ENCODE peak calls at places on chromosomes 12 and 14, in nine cellular contexts. One of them, this sample, is unnamed.

GRCh38 chr14:57205953-57206352 is 62.8 kb downstream of the EXOC5 start:
- DNase-seq in stimulated activated CD8-positive, alpha-beta memory T cell treated with anti-CD3 and anti-CD28 coated beads, Interleukin-15, amount 100 ng/mL, for 24 hours: no peak
- DNase-seq in epithelial cell of proximal tubule: no peak
- DNase-seq in ureter: no peak
- DNase-seq in PC-3: no peak
- DNase-seq in activated CD4-positive, alpha-beta T cell treated with anti-CD3 and anti-CD28 coated beads for 1 hour: no peak
- DNase-seq in pancreas: no peak
- DNase-seq in activated effector memory CD4-positive, alpha-beta T cell treated with Interleukin-2 at 50 U/mL for 16 hours: no peak
- DNase-seq in Peyer's patch: no peak
- DNase-seq in this sample: no peak

GRCh38 chr12:86389949-86390348 is 133.8 kb upstream of the MGAT4C start:
- DNase-seq in stimulated activated CD8-positive, alpha-beta memory T cell treated with anti-CD3 and anti-CD28 coated beads, Interleukin-15, amount 100 ng/mL, for 24 hours: no peak
- DNase-seq in epithelial cell of proximal tubule: no peak
- DNase-seq in ureter: no peak
- DNase-seq in PC-3: peak; percentile 30
- DNase-seq in activated CD4-positive, alpha-beta T cell treated with anti-CD3 and anti-CD28 coated beads for 1 hour: no peak
- DNase-seq in pancreas: no peak
- DNase-seq in activated effector memory CD4-positive, alpha-beta T cell treated with Interleukin-2 at 50 U/mL for 16 hours: no peak
- DNase-seq in Peyer's patch: no peak
- DNase-seq in this sample: no peak

GRCh38 chr14:66046591-66046990 is 439.6 kb upstream of the CCDC196 start:
- DNase-seq in stimulated activated CD8-positive, alpha-beta memory T cell treated with anti-CD3 and anti-CD28 coated beads, Interleukin-15, amount 100 ng/mL, for 24 hours: no peak
- DNase-seq in epithelial cell of proximal tubule: no peak
- DNase-seq in ureter: no peak
- DNase-seq in PC-3: no peak
- DNase-seq in activated CD4-positive, alpha-beta T cell treated with anti-CD3 and anti-CD28 coated beads for 1 hour: no peak
- DNase-seq in pancreas: no peak
- DNase-seq in activated effector memory CD4-positive, alpha-beta T cell treated with Interleukin-2 at 50 U/mL for 16 hours: no peak
- DNase-seq in Peyer's patch: no peak
- DNase-seq in this sample: no peak

GRCh38 chr12:11555743-11556625 is 93.5 kb upstream of the ETV6 start:
- DNase-seq in stimulated activated CD8-positive, alpha-beta memory T cell treated with anti-CD3 and anti-CD28 coated beads, Interleukin-15, amount 100 ng/mL, for 24 hours: no peak
- DNase-seq in epithelial cell of proximal tubule: no peak
- DNase-seq in ureter: no peak
- DNase-seq in PC-3: no peak
- DNase-seq in activated CD4-positive, alpha-beta T cell treated with anti-CD3 and anti-CD28 coated beads for 1 hour: no peak
- DNase-seq in pancreas: no peak
- DNase-seq in activated effector memory CD4-positive, alpha-beta T cell treated with Interleukin-2 at 50 U/mL for 16 hours: no peak
- DNase-seq in Peyer's patch: no peak
- DNase-seq in this sample: no peak

GRCh38 chr12:130147875-130148596 is 14.2 kb upstream of the FZD10 start:
- DNase-seq in stimulated activated CD8-positive, alpha-beta memory T cell treated with anti-CD3 and anti-CD28 coated beads, Interleukin-15, amount 100 ng/mL, for 24 hours: no peak
- DNase-seq in epithelial cell of proximal tubule: no peak
- DNase-seq in ureter: no peak
- DNase-seq in PC-3: no peak
- DNase-seq in activated CD4-positive, alpha-beta T cell treated with anti-CD3 and anti-CD28 coated beads for 1 hour: no peak
- DNase-seq in pancreas: no peak
- DNase-seq in activated effector memory CD4-positive, alpha-beta T cell treated with Interleukin-2 at 50 U/mL for 16 hours: no peak
- DNase-seq in Peyer's patch: no peak
- DNase-seq in this sample: no peak

GRCh38 chr12:57080855-57081254 is 2.3 kb upstream of the NEMP1 start:
- DNase-seq in stimulated activated CD8-positive, alpha-beta memory T cell treated with anti-CD3 and anti-CD28 coated beads, Interleukin-15, amount 100 ng/mL, for 24 hours: no peak
- DNase-seq in epithelial cell of proximal tubule: no peak
- DNase-seq in ureter: no peak
- DNase-seq in PC-3: no peak
- DNase-seq in activated CD4-positive, alpha-beta T cell treated with anti-CD3 and anti-CD28 coated beads for 1 hour: no peak
- DNase-seq in pancreas: no peak
- DNase-seq in activated effector memory CD4-positive, alpha-beta T cell treated with Interleukin-2 at 50 U/mL for 16 hours: no peak
- DNase-seq in Peyer's patch: no peak
- DNase-seq in this sample: no peak

GRCh38 chr12:105911966-105912365 is 226.8 kb downstream of the NUAK1 start:
- DNase-seq in stimulated activated CD8-positive, alpha-beta memory T cell treated with anti-CD3 and anti-CD28 coated beads, Interleukin-15, amount 100 ng/mL, for 24 hours: no peak
- DNase-seq in epithelial cell of proximal tubule: no peak
- DNase-seq in ureter: no peak
- DNase-seq in PC-3: peak; percentile 78
- DNase-seq in activated CD4-positive, alpha-beta T cell treated with anti-CD3 and anti-CD28 coated beads for 1 hour: no peak
- DNase-seq in pancreas: no peak
- DNase-seq in activated effector memory CD4-positive, alpha-beta T cell treated with Interleukin-2 at 50 U/mL for 16 hours: no peak
- DNase-seq in Peyer's patch: no peak
- DNase-seq in this sample: no peak

GRCh38 chr12:95790912-95791849 is 617 bp upstream of the NTN4 start:
- DNase-seq in stimulated activated CD8-positive, alpha-beta memory T cell treated with anti-CD3 and anti-CD28 coated beads, Interleukin-15, amount 100 ng/mL, for 24 hours: no peak
- DNase-seq in epithelial cell of proximal tubule: no peak
- DNase-seq in ureter: no peak
- DNase-seq in PC-3: peak; percentile 64
- DNase-seq in activated CD4-positive, alpha-beta T cell treated with anti-CD3 and anti-CD28 coated beads for 1 hour: no peak
- DNase-seq in pancreas: peak; percentile 80
- DNase-seq in activated effector memory CD4-positive, alpha-beta T cell treated with Interleukin-2 at 50 U/mL for 16 hours: no peak
- DNase-seq in Peyer's patch: no peak
- DNase-seq in this sample: peak; percentile 26

GRCh38 chr12:101982307-101982706 is 79.5 kb downstream of the WASHC3 start:
- DNase-seq in stimulated activated CD8-positive, alpha-beta memory T cell treated with anti-CD3 and anti-CD28 coated beads, Interleukin-15, amount 100 ng/mL, for 24 hours: no peak
- DNase-seq in epithelial cell of proximal tubule: no peak
- DNase-seq in ureter: no peak
- DNase-seq in PC-3: no peak
- DNase-seq in activated CD4-positive, alpha-beta T cell treated with anti-CD3 and anti-CD28 coated beads for 1 hour: no peak
- DNase-seq in pancreas: no peak
- DNase-seq in activated effector memory CD4-positive, alpha-beta T cell treated with Interleukin-2 at 50 U/mL for 16 hours: no peak
- DNase-seq in Peyer's patch: no peak
- DNase-seq in this sample: no peak

GRCh38 chr12:104457746-104458644 is 1.2 kb downstream of the CHST11 start:
- DNase-seq in stimulated activated CD8-positive, alpha-beta memory T cell treated with anti-CD3 and anti-CD28 coated beads, Interleukin-15, amount 100 ng/mL, for 24 hours: peak; percentile 33
- DNase-seq in epithelial cell of proximal tubule: no peak
- DNase-seq in ureter: no peak
- DNase-seq in PC-3: peak; percentile 30
- DNase-seq in activated CD4-positive, alpha-beta T cell treated with anti-CD3 and anti-CD28 coated beads for 1 hour: peak; percentile 48
- DNase-seq in pancreas: peak; percentile 76
- DNase-seq in activated effector memory CD4-positive, alpha-beta T cell treated with Interleukin-2 at 50 U/mL for 16 hours: peak; percentile 51
- DNase-seq in Peyer's patch: peak; percentile 54
- DNase-seq in this sample: peak; percentile 57

GRCh38 chr14:96940009-96940408 is 142.8 kb downstream of the VRK1 start:
- DNase-seq in stimulated activated CD8-positive, alpha-beta memory T cell treated with anti-CD3 and anti-CD28 coated beads, Interleukin-15, amount 100 ng/mL, for 24 hours: no peak
- DNase-seq in epithelial cell of proximal tubule: no peak
- DNase-seq in ureter: no peak
- DNase-seq in PC-3: peak; percentile 30
- DNase-seq in activated CD4-positive, alpha-beta T cell treated with anti-CD3 and anti-CD28 coated beads for 1 hour: no peak
- DNase-seq in pancreas: no peak
- DNase-seq in activated effector memory CD4-positive, alpha-beta T cell treated with Interleukin-2 at 50 U/mL for 16 hours: no peak
- DNase-seq in Peyer's patch: no peak
- DNase-seq in this sample: no peak

GRCh38 chr12:124636138-124636968 is 68.9 kb upstream of the NCOR2 start:
- DNase-seq in stimulated activated CD8-positive, alpha-beta memory T cell treated with anti-CD3 and anti-CD28 coated beads, Interleukin-15, amount 100 ng/mL, for 24 hours: no peak
- DNase-seq in epithelial cell of proximal tubule: peak; percentile 26
- DNase-seq in ureter: no peak
- DNase-seq in PC-3: peak; percentile 89
- DNase-seq in activated CD4-positive, alpha-beta T cell treated with anti-CD3 and anti-CD28 coated beads for 1 hour: peak; percentile 24
- DNase-seq in pancreas: no peak
- DNase-seq in activated effector memory CD4-positive, alpha-beta T cell treated with Interleukin-2 at 50 U/mL for 16 hours: peak; percentile 26
- DNase-seq in Peyer's patch: no peak
- DNase-seq in this sample: no peak

GRCh38 chr12:212799-213526 is 994 bp downstream of the SLC6A12 start:
- DNase-seq in stimulated activated CD8-positive, alpha-beta memory T cell treated with anti-CD3 and anti-CD28 coated beads, Interleukin-15, amount 100 ng/mL, for 24 hours: no peak
- DNase-seq in epithelial cell of proximal tubule: peak; percentile 37
- DNase-seq in ureter: no peak
- DNase-seq in PC-3: no peak
- DNase-seq in activated CD4-positive, alpha-beta T cell treated with anti-CD3 and anti-CD28 coated beads for 1 hour: no peak
- DNase-seq in pancreas: peak; percentile 80
- DNase-seq in activated effector memory CD4-positive, alpha-beta T cell treated with Interleukin-2 at 50 U/mL for 16 hours: no peak
- DNase-seq in Peyer's patch: no peak
- DNase-seq in this sample: no peak

GRCh38 chr14:74140374-74140850 is 55.7 kb downstream of the LIN52 start:
- DNase-seq in stimulated activated CD8-positive, alpha-beta memory T cell treated with anti-CD3 and anti-CD28 coated beads, Interleukin-15, amount 100 ng/mL, for 24 hours: no peak
- DNase-seq in epithelial cell of proximal tubule: no peak
- DNase-seq in ureter: no peak
- DNase-seq in PC-3: no peak
- DNase-seq in activated CD4-positive, alpha-beta T cell treated with anti-CD3 and anti-CD28 coated beads for 1 hour: no peak
- DNase-seq in pancreas: no peak
- DNase-seq in activated effector memory CD4-positive, alpha-beta T cell treated with Interleukin-2 at 50 U/mL for 16 hours: no peak
- DNase-seq in Peyer's patch: no peak
- DNase-seq in this sample: peak; percentile 19

GRCh38 chr14:101068958-101069549 is 165.5 kb upstream of the RTL1 start:
- DNase-seq in stimulated activated CD8-positive, alpha-beta memory T cell treated with anti-CD3 and anti-CD28 coated beads, Interleukin-15, amount 100 ng/mL, for 24 hours: no peak
- DNase-seq in epithelial cell of proximal tubule: no peak
- DNase-seq in ureter: peak; percentile 24
- DNase-seq in PC-3: no peak
- DNase-seq in activated CD4-positive, alpha-beta T cell treated with anti-CD3 and anti-CD28 coated beads for 1 hour: peak; percentile 3
- DNase-seq in pancreas: peak; percentile 30
- DNase-seq in activated effector memory CD4-positive, alpha-beta T cell treated with Interleukin-2 at 50 U/mL for 16 hours: no peak
- DNase-seq in Peyer's patch: peak; percentile 11
- DNase-seq in this sample: no peak

GRCh38 chr12:24960222-24960855 is 11.4 kb upstream of the BCAT1 start:
- DNase-seq in stimulated activated CD8-positive, alpha-beta memory T cell treated with anti-CD3 and anti-CD28 coated beads, Interleukin-15, amount 100 ng/mL, for 24 hours: peak; percentile 6
- DNase-seq in epithelial cell of proximal tubule: no peak
- DNase-seq in ureter: no peak
- DNase-seq in PC-3: peak; percentile 49
- DNase-seq in activated CD4-positive, alpha-beta T cell treated with anti-CD3 and anti-CD28 coated beads for 1 hour: no peak
- DNase-seq in pancreas: no peak
- DNase-seq in activated effector memory CD4-positive, alpha-beta T cell treated with Interleukin-2 at 50 U/mL for 16 hours: no peak
- DNase-seq in Peyer's patch: no peak
- DNase-seq in this sample: no peak

GRCh38 chr12:76915381-76916169 is 36.8 kb upstream of the CSRP2 start:
- DNase-seq in stimulated activated CD8-positive, alpha-beta memory T cell treated with anti-CD3 and anti-CD28 coated beads, Interleukin-15, amount 100 ng/mL, for 24 hours: no peak
- DNase-seq in epithelial cell of proximal tubule: no peak
- DNase-seq in ureter: no peak
- DNase-seq in PC-3: peak; percentile 38
- DNase-seq in activated CD4-positive, alpha-beta T cell treated with anti-CD3 and anti-CD28 coated beads for 1 hour: no peak
- DNase-seq in pancreas: no peak
- DNase-seq in activated effector memory CD4-positive, alpha-beta T cell treated with Interleukin-2 at 50 U/mL for 16 hours: no peak
- DNase-seq in Peyer's patch: no peak
- DNase-seq in this sample: no peak

GRCh38 chr14:33026850-33027420 is 88.3 kb downstream of the NPAS3 start:
- DNase-seq in stimulated activated CD8-positive, alpha-beta memory T cell treated with anti-CD3 and anti-CD28 coated beads, Interleukin-15, amount 100 ng/mL, for 24 hours: no peak
- DNase-seq in epithelial cell of proximal tubule: no peak
- DNase-seq in ureter: no peak
- DNase-seq in PC-3: peak; percentile 37
- DNase-seq in activated CD4-positive, alpha-beta T cell treated with anti-CD3 and anti-CD28 coated beads for 1 hour: no peak
- DNase-seq in pancreas: no peak
- DNase-seq in activated effector memory CD4-positive, alpha-beta T cell treated with Interleukin-2 at 50 U/mL for 16 hours: no peak
- DNase-seq in Peyer's patch: no peak
- DNase-seq in this sample: no peak

This sample was measured in activated B cell treated with CpG ODN at 0.5 μM for 24 hours.